ENCODE peak calls at places on chromosome 7, in six cellular contexts. V, W, S, L, F and R are unnamed samples. For H3K4me1, the result is how much of the 10 kb centered on the place peaks cover.

GRCh38 chr7:150341263-150342118 is at the start of gene RARRES2:
- DNase-seq in V (peak), L (peak), W (no peak), F (peak), S (peak), R (peak)

GRCh38 chr7:158646766-158647474 is 57.7 kb downstream of the NCAPG2 start:
- DNase-seq in V (no peak), F (no peak), L (no peak), S (no peak), W (no peak), R (no peak)

GRCh38 chr7:92737706-92738105 is 98.7 kb downstream of the CDK6 start:
- DNase-seq in V (no peak), W (no peak), F (no peak), L (no peak), S (no peak), R (no peak)

GRCh38 chr7:36507868-36508440 is 118.3 kb downstream of the ANLN start:
- DNase-seq in W (no peak), V (no peak), F (no peak), L (no peak), S (no peak), R (no peak)

GRCh38 chr7:91242097-91242846 is 22.0 kb upstream of the FZD1 start:
- DNase-seq in V (no peak), S (no peak), L (no peak), W (no peak), F (no peak), R (no peak)

GRCh38 chr7:136555933-136556332 is 312.5 kb upstream of the CHRM2 start:
- DNase-seq in W (no peak), S (no peak), L (no peak), F (no peak), V (no peak), R (no peak)

GRCh38 chr7:41224063-41224763 is 478.7 kb downstream of the INHBA start:
- DNase-seq in V (no peak), S (no peak), F (no peak), W (peak), L (no peak), R (no peak)

GRCh38 chr7:114021135-114021534 is 102.3 kb upstream of the PPP1R3A start:
- DNase-seq in F (no peak), W (no peak), L (no peak), S (no peak), V (no peak), R (no peak)

GRCh38 chr7:81062747-81063146 is 143.9 kb upstream of the SEMA3C start:
- DNase-seq in V (no peak), L (no peak), W (no peak), S (no peak), F (no peak), R (no peak)

GRCh38 chr7:90516257-90516656 is 46.8 kb downstream of the PTTG1IP2 start:
- DNase-seq in W (no peak), L (no peak), F (no peak), S (no peak), V (no peak), R (no peak)

GRCh38 chr7:133510326-133511055 is 257.6 kb downstream of the EXOC4 start:
- DNase-seq in S (no peak), F (no peak), V (no peak), W (no peak), L (no peak), R (no peak)

GRCh38 chr7:23467731-23468720 is 2.3 kb downstream of the IGF2BP3 start:
- DNase-seq in S (no peak), L (no peak), F (no peak), W (no peak), V (no peak), R (peak)

GRCh38 chr7:14606101-14606500 is 296.4 kb downstream of the DGKB start:
- DNase-seq in W (no peak), L (no peak), F (no peak), V (no peak), S (no peak), R (no peak)

GRCh38 chr7:151853896-151854807 is 22.8 kb downstream of the PRKAG2 start:
- DNase-seq in F (peak), L (no peak), W (no peak), S (no peak), V (no peak), R (no peak)

GRCh38 chr7:127905491-127906330 is 125.5 kb downstream of the LRRC4 start:
- DNase-seq in L (no peak), W (no peak), F (no peak), S (no peak), V (no peak), R (no peak)

GRCh38 chr7:141776374-141776773 is at the start of gene TAS2R4:
- DNase-seq in L (no peak), W (no peak), S (no peak), F (no peak), V (no peak), R (no peak)

GRCh38 chr7:122310119-122311021 is 5.8 kb upstream of the FEZF1 start:
- DNase-seq in S (no peak), L (no peak), V (no peak), W (no peak), F (peak), R (no peak)

GRCh38 chr7:99447943-99448342 is 9.2 kb downstream of the CPSF4 start:
- DNase-seq in W (no peak), L (no peak), F (no peak), V (no peak), S (no peak), R (no peak)

GRCh38 chr7:93551063-93551895 is 23.2 kb downstream of the CALCR start:
- DNase-seq in L (no peak), S (no peak), V (no peak), W (no peak), F (no peak), R (no peak)

GRCh38 chr7:36391436-36392198 is 2.0 kb downstream of the ANLN start:
- DNase-seq in W (no peak), L (no peak), S (no peak), V (no peak), F (no peak), R (no peak)

GRCh38 chr7:46192191-46192590 is 271.1 kb upstream of the IGFBP3 start:
- DNase-seq in V (no peak), W (no peak), S (no peak), L (no peak), F (no peak), R (no peak)

GRCh38 chr7:29463504-29464158 is 100.0 kb upstream of the PRR15 start:
- DNase-seq in F (no peak), L (no peak), V (no peak), S (no peak), W (no peak), R (peak)

GRCh38 chr7:2937701-2938513 is 93.8 kb upstream of the GNA12 start:
- DNase-seq in F (peak), W (no peak), L (no peak), S (no peak), V (no peak), R (peak)

GRCh38 chr7:51481421-51481820 is 164.8 kb upstream of the COBL start:
- DNase-seq in W (no peak), S (no peak), F (no peak), V (no peak), L (no peak), R (no peak)

GRCh38 chr7:87658553-87658952 is 30.4 kb downstream of the RUNDC3B start:
- DNase-seq in W (no peak), F (no peak), V (no peak), S (no peak), L (no peak), R (no peak)

GRCh38 chr7:74709880-74710671 is 52.6 kb downstream of the GTF2I start:
- DNase-seq in W (no peak), V (no peak), L (no peak), F (no peak), S (no peak), R (no peak)

GRCh38 chr7:106420741-106421140 is 136.0 kb upstream of the NAMPT start:
- DNase-seq in S (no peak), W (no peak), L (no peak), F (no peak), V (no peak), R (no peak)

GRCh38 chr7:122913608-122914007 is 27.3 kb upstream of the CADPS2 start:
- DNase-seq in F (no peak), L (no peak), V (no peak), W (no peak), S (no peak), R (no peak)

GRCh38 chr7:47577351-47577919 is 4.5 kb downstream of the TNS3 start:
- DNase-seq in F (peak), L (no peak), V (no peak), S (peak), W (no peak), R (no peak)

GRCh38 chr7:138875794-138876193 is 77.8 kb upstream of the ATP6V0A4 start:
- DNase-seq in L (no peak), F (no peak), W (no peak), S (no peak), V (no peak), R (peak)

GRCh38 chr7:137734221-137734620 is 112.6 kb downstream of the DGKI start:
- DNase-seq in V (no peak), S (no peak), F (no peak), W (no peak), L (no peak), R (no peak)

GRCh38 chr7:11193131-11193867 is 219.6 kb downstream of the PHF14 start:
- DNase-seq in S (no peak), V (no peak), L (peak), F (no peak), W (peak), R (no peak)

GRCh38 chr7:157279973-157280841 is 56.6 kb upstream of the DNAJB6 start:
- DNase-seq in F (no peak), S (no peak), W (no peak), L (no peak), V (no peak), R (no peak)

DNA sequence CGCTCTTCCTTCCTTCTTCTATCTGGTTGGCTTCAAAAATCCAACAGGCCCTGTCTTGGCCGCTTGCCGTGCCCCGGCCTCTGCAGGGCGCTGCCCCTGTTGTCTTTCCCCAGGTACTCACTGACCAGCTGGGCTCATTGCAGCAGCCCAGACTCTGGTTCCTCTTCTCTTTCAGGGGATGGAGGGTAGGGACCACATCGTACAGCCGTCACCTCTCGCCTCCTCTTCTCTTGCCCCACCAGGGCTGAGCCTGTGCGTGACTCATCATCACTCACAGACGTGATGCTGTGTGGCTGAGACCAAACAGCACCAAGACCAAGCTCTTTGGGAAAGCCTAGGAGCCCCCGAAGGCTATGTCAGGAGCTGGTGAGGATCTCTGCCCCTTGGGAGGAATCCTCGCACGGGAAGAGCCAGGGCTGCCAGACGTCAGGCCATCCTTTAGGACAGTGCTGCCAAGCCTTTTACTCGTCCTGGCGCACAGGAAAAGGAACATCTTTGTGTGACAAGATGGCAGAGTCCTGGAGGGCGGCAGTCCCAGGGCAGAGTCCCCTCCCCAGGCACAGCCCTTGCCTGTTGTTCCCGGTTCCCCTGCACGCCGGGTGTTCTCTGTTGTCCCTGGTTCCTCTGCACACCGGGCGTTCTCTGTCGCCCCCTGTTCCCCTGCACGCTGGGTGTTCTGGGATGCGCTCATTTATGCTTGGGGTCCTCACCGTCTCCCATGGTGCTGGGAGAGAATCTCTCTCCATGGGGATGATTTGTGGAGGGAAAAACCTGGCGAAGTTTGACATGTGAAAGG is 188.5 kb upstream of the SHH start:
- DNase-seq in F (no peak), V (no peak), L (peak), W (no peak), S (no peak), R (peak)
- H3K4me1 ChIP-seq in F (under half), V (under half), L (under half), W (under half), S (under half), R (under half)

DNA sequence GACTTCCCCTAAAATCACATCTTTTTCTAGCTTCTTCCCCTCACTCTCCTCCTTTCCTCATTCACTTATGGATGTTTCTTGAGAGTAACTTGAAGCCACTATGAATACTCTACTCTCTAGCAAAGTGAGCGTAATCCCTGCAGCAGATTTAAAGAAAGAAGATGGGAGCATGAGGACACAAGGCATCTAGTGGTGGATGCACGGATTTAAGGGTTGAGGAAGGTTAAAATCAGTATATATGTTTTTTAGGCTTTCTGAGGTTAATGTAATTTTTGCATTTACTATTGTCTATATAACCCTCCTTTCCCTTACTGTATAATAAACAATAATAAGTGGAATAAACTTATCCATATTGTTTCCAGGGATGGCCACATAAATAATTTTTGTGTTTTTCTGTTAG is 495.2 kb upstream of the TPK1 start:
- DNase-seq in S (no peak), W (no peak), V (no peak), F (no peak), L (no peak), R (no peak)
- TF ChIP-seq CTCF in S (no peak), W (no peak), V (no peak), F (no peak), L (no peak), R (no peak)

GRCh38 chr7:107948645-107949442 is 54.1 kb downstream of the LAMB1 start:
- DNase-seq in V (no peak), F (no peak), L (no peak), W (no peak), S (no peak), R (no peak)
- TF ChIP-seq POLR2A in V (no peak), F (no peak), L (no peak), W (no peak), S (no peak), R (no peak)

GRCh38 chr7:140159487-140159886 is 17.3 kb downstream of the KDM7A start:
- DNase-seq in W (no peak), F (no peak), S (no peak), L (no peak), V (no peak), R (no peak)
- H3K4me1 ChIP-seq in W (under half), F (half or more), S (under half), L (under half), V (under half), R (under half)